ENCODE peak calls at places on chromosome 2, in four cellular contexts. A, B, P and Z are unnamed samples.

GRCh38 chr2:240319855-240320560 is 115.5 kb upstream of the GPC1 start:
- DNase-seq in P (no peak), B (peak; percentile 38), A (no peak), Z (no peak)

GRCh38 chr2:9782197-9782719 is 61.0 kb upstream of the TAF1B start:
- DNase-seq in A (no peak), B (no peak), P (no peak), Z (no peak)

GRCh38 chr2:131146255-131146654 is 41.1 kb downstream of the PLEKHB2 start:
- DNase-seq in B (no peak), A (no peak), P (no peak), Z (no peak)

GRCh38 chr2:156329922-156330726 is 2.4 kb downstream of the NR4A2 start:
- DNase-seq in B (no peak), A (no peak), P (no peak), Z (no peak)

GRCh38 chr2:239377591-239377990 is 23.2 kb downstream of the HDAC4 start:
- DNase-seq in B (no peak), A (no peak), P (no peak), Z (no peak)

GRCh38 chr2:209340522-209340921 is 83.3 kb upstream of the MAP2 start:
- DNase-seq in B (no peak), P (no peak), A (no peak), Z (no peak)

GRCh38 chr2:10787176-10787968 is 25.2 kb downstream of the PDIA6 start:
- DNase-seq in A (no peak), P (peak; percentile 27), B (peak; percentile 46), Z (no peak)

GRCh38 chr2:71947809-71948208 is 199.9 kb downstream of the CYP26B1 start:
- DNase-seq in B (no peak), P (no peak), A (no peak), Z (no peak)

GRCh38 chr2:204538179-204539009 is 6.9 kb upstream of the PARD3B start:
- DNase-seq in A (no peak), B (no peak), P (no peak), Z (peak; percentile 38)

GRCh38 chr2:45763256-45763655 is 111.8 kb downstream of the PRKCE start:
- DNase-seq in B (no peak), P (no peak), A (no peak), Z (no peak)

GRCh38 chr2:188726561-188727247 is 247.5 kb upstream of the COL3A1 start:
- DNase-seq in P (no peak), A (no peak), B (no peak), Z (no peak)

GRCh38 chr2:240551809-240552208 is 6.0 kb downstream of the ANKMY1 start:
- DNase-seq in A (no peak), P (no peak), B (no peak), Z (no peak)

GRCh38 chr2:232668805-232669444 is 28.2 kb upstream of the GIGYF2 start:
- DNase-seq in B (peak; percentile 26), A (no peak), P (peak; percentile 38), Z (peak; percentile 28)

GRCh38 chr2:128607981-128608506 is 289.4 kb upstream of the HS6ST1 start:
- DNase-seq in A (no peak), P (no peak), B (no peak), Z (no peak)

GRCh38 chr2:59383473-59383872 is 1142.3 kb upstream of the FANCL start:
- DNase-seq in A (no peak), B (no peak), P (no peak), Z (peak; percentile 10)

GRCh38 chr2:100105678-100106054 is 36.7 kb downstream of the AFF3 start:
- DNase-seq in P (no peak), B (no peak), A (no peak), Z (no peak)

GRCh38 chr2:172480301-172481218 is 53.2 kb downstream of the ITGA6 start:
- DNase-seq in A (no peak), B (no peak), P (peak; percentile 91), Z (no peak)

GRCh38 chr2:219475697-219476604 is 22.7 kb upstream of the GMPPA start:
- DNase-seq in P (peak; percentile 60), B (peak; percentile 85), A (no peak), Z (peak; percentile 82)

GRCh38 chr2:37569131-37569530 is 102.3 kb downstream of the CDC42EP3 start:
- DNase-seq in B (no peak), P (no peak), A (no peak), Z (no peak)

GRCh38 chr2:236256601-236257000 is 7.6 kb downstream of the ASB18 start:
- DNase-seq in B (no peak), A (no peak), P (no peak), Z (no peak)

GRCh38 chr2:205903549-205904129 is 182.3 kb downstream of the INO80D start:
- DNase-seq in A (no peak), P (peak; percentile 79), B (peak; percentile 67), Z (peak; percentile 53)

GRCh38 chr2:26754539-26754938 is 9.5 kb upstream of the SLC35F6 start:
- DNase-seq in A (no peak), B (no peak), P (no peak), Z (no peak)

GRCh38 chr2:132400169-132400900 is 16.3 kb upstream of the GPR39 start:
- DNase-seq in A (no peak), B (peak; percentile 30), P (no peak), Z (no peak)

GRCh38 chr2:225494100-225494459 is 94.6 kb downstream of the NYAP2 start:
- DNase-seq in B (no peak), P (no peak), A (no peak), Z (no peak)

GRCh38 chr2:68448671-68449394 is 18.3 kb downstream of the FBXO48 start:
- DNase-seq in A (no peak), P (no peak), B (no peak), Z (no peak)

GRCh38 chr2:215136669-215137328 is 1.6 kb downstream of the ABCA12 start:
- DNase-seq in B (no peak), A (peak; percentile 72), P (no peak), Z (no peak)

GRCh38 chr2:207854484-207855386 is 85.0 kb upstream of the FZD5 start:
- DNase-seq in A (no peak), B (no peak), P (no peak), Z (no peak)

GRCh38 chr2:54416166-54416798 is 39.8 kb upstream of the SPTBN1 start:
- DNase-seq in P (peak; percentile 56), A (no peak), B (peak; percentile 16), Z (no peak)

DNA sequence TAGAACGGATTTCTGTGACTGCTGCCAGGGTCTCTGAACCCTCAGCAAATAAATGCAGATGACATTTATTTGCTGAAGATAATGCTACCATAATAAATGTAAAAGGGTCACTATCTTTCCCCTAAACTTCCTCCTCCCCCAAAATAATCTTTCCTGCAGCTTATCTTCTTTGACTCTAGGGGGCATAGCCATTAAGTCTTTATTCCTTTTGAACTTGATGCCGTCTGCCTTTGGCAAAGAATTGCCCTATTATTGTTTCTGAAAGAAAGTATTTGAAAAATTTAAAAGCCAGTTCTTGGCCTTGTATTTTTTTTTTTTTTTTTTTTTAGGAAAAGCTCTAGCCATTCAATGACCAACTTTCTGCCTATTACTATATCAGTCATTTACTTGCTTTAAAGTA is 63.5 kb upstream of the ACSL3 start:
- DNase-seq in A (no peak), B (peak; percentile 23), P (peak; percentile 74), Z (peak; percentile 38)
- TF ChIP-seq FOXM1 in A (no peak), B (no peak), P (no peak), Z (no peak)

DNA sequence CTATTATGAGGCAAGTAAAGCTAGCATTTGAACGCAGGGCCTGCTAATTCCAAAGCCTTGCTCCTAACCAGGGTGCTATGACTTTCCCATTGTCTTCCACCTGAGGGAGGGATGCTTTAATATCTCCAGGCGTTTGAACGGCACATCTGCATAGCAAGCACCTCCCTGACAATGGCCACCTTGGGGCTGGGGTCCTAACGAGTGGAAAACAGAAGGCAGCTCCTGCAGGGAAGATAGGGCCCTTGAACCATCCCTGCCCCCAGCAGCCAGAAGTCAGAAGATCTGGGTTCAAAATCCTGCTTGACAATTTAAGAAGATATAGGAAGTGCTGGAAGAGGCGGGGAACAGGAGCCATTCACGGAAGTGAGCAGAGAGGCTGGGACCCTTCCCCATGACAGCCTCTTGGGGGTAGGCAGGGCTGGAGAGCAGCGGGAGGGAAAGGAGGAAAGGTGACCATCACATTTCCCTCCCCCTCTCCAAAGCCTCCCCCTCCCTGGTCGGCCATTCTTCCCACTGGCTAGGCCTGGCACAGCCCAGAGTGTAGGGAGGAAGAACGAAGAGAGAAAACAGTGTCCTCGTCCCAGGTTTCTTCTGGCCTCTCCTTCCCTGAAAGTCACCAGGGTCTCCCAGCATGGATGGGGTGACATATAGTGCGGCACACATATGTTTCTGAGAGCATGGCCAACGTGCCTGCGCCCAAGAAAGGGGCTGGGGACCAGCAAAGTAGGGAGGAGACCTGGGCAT is 73.5 kb downstream of the EMX1 start:
- DNase-seq in B (no peak), P (no peak), A (no peak), Z (no peak)
- TF ChIP-seq FOXM1 in B (no peak), P (no peak), A (no peak), Z (no peak)

GRCh38 chr2:127196998-127197397 is 23.1 kb downstream of the CYP27C1 start:
- DNase-seq in P (peak; percentile 62), B (peak; percentile 27), A (peak; percentile 11), Z (no peak)
- TF ChIP-seq FOXM1 in P (no peak), B (no peak), A (no peak), Z (no peak)

GRCh38 chr2:32937602-32938450 is 8.9 kb upstream of the LTBP1 start:
- DNase-seq in P (no peak), B (peak; percentile 41), A (no peak), Z (peak; percentile 36)
- TF ChIP-seq FOXM1 in P (no peak), B (no peak), A (no peak), Z (no peak)

GRCh38 chr2:62536873-62537547 is 31.0 kb upstream of the TMEM17 start:
- DNase-seq in P (peak; percentile 73), A (no peak), B (no peak), Z (no peak)
- TF ChIP-seq FOXM1 in P (no peak), A (no peak), B (no peak), Z (no peak)

GRCh38 chr2:162890690-162891311 is 52.2 kb upstream of the KCNH7 start:
- DNase-seq in P (peak; percentile 62), A (peak; percentile 11), B (peak; percentile 44), Z (peak; percentile 44)
- TF ChIP-seq FOXM1 in P (no peak), A (no peak), B (no peak), Z (no peak)

GRCh38 chr2:112794131-112794733 is 9.9 kb upstream of the IL1A start:
- DNase-seq in B (peak; percentile 92), A (no peak), P (peak; percentile 34), Z (no peak)
- TF ChIP-seq FOXM1 in B (no peak), A (no peak), P (no peak), Z (no peak)

DNA sequence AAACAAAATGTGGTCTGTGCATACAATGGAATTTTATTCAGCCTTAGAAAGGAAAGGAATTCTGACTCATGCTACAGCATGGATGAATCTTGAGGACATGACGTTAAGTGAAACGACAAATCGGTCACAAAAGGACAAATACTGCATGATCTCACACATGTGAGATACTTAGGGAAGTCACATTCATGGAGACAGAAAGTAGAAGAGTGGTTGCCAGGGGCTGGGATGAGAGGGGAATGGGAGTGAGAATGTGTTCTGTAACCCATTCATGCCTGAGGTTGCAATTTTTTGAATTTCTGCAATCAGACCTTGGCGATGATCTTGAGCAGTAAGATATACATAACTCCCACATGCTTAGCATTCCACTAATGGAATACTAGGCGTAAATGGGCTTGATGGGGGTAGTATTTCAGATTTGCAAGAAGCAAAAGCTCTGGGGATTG is 22.0 kb downstream of the FHL2 start:
- DNase-seq in B (no peak), P (no peak), A (no peak), Z (no peak)
- TF ChIP-seq FOXM1 in B (no peak), P (no peak), A (no peak), Z (no peak)

GRCh38 chr2:158650646-158651357 is 144.3 kb upstream of the DAPL1 start:
- DNase-seq in P (no peak), A (no peak), B (no peak), Z (no peak)
- TF ChIP-seq FOXM1 in P (no peak), A (no peak), B (no peak), Z (no peak)

GRCh38 chr2:154623819-154624218 is 74.7 kb upstream of the KCNJ3 start:
- DNase-seq in P (peak; percentile 42), B (peak; percentile 12), A (no peak), Z (peak; percentile 53)
- TF ChIP-seq FOXM1 in P (no peak), B (no peak), A (no peak), Z (no peak)